ENCODE peak calls at places on chromosomes 13 and 19, in five cellular contexts. Z is right atrium auricular region, L is H9, W is aorta, O is lower lobe of right lung. D is an unnamed sample.

GRCh38 chr13:80116107-80116506 is 224.8 kb downstream of the SPRY2 start:
- DNase-seq in Z (no peak), L (no peak), O (no peak), W (no peak), D (no peak)

GRCh38 chr13:99366075-99366987 is 59.1 kb upstream of the GPR183 start:
- DNase-seq in W (no peak), L (no peak), O (no peak), Z (no peak), D (no peak)

GRCh38 chr13:48043789-48044503 is 6.4 kb downstream of the NUDT15 start:
- DNase-seq in L (no peak), O (no peak), Z (no peak), W (no peak), D (no peak)

GRCh38 chr13:36866232-36866631 is 47.2 kb downstream of the RFXAP start:
- DNase-seq in Z (no peak), O (no peak), L (no peak), W (no peak), D (no peak)

GRCh38 chr13:104253063-104253680 is 1187.0 kb upstream of the SLC10A2 start:
- DNase-seq in L (no peak), W (no peak), O (no peak), Z (no peak), D (no peak)

GRCh38 chr19:48737360-48737998 is 2.9 kb downstream of the RASIP1 start:
- DNase-seq in O (peak; percentile 52), L (peak; percentile 95), Z (no peak), W (no peak), D (no peak)

GRCh38 chr13:66348745-66349720 is 881.1 kb downstream of the PCDH9 start:
- DNase-seq in Z (no peak), L (no peak), W (no peak), O (no peak), D (no peak)

GRCh38 chr13:113836917-113837553 is 26.8 kb downstream of the GAS6 start:
- DNase-seq in L (no peak), W (peak; percentile 59), O (peak; percentile 54), Z (peak; percentile 78), D (no peak)

GRCh38 chr13:51959773-51960172 is 51.5 kb downstream of the ATP7B start:
- DNase-seq in Z (no peak), O (no peak), W (no peak), L (no peak), D (peak; percentile 59)

GRCh38 chr13:48231080-48231479 is 1.9 kb upstream of the ITM2B start:
- DNase-seq in L (no peak), O (no peak), W (no peak), Z (no peak), D (no peak)

GRCh38 chr13:32124743-32125142 is 93.2 kb downstream of the FRY start:
- DNase-seq in O (no peak), W (no peak), Z (no peak), L (no peak), D (no peak)

GRCh38 chr19:19386373-19386869 is 19.1 kb upstream of the GATAD2A start:
- DNase-seq in Z (no peak), W (no peak), L (no peak), O (no peak), D (no peak)

GRCh38 chr19:14473073-14473790 is 1.9 kb downstream of the PTGER1 start:
- DNase-seq in W (no peak), O (no peak), L (peak; percentile 66), Z (no peak), D (no peak)

GRCh38 chr13:70523622-70524021 is 415.4 kb upstream of the KLHL1 start:
- DNase-seq in W (no peak), Z (no peak), O (no peak), L (no peak), D (no peak)

GRCh38 chr13:112928958-112929777 is 39.8 kb upstream of the MCF2L start:
- DNase-seq in W (peak; percentile 78), L (no peak), Z (no peak), O (no peak), D (no peak)

GRCh38 chr19:38875656-38876345 is 2.3 kb downstream of the RINL start:
- DNase-seq in Z (no peak), L (no peak), W (no peak), O (no peak), D (no peak)

GRCh38 chr19:7346488-7346971 is 2.2 kb upstream of the ARHGEF18 start:
- DNase-seq in Z (no peak), W (no peak), O (no peak), L (no peak), D (no peak)

GRCh38 chr19:2328401-2329161 is at the start of the genes LSM7 and SPPL2B:
- DNase-seq in O (peak; percentile 92), Z (peak; percentile 89), W (peak; percentile 93), L (peak; percentile 85), D (peak; percentile 96)

GRCh38 chr13:112693831-112694497 is 4.1 kb downstream of the ATP11A start:
- DNase-seq in L (peak; percentile 31), Z (no peak), O (peak; percentile 70), W (peak; percentile 43), D (peak; percentile 28)

GRCh38 chr13:26628706-26629105 is 71.2 kb downstream of the WASF3 start:
- DNase-seq in L (peak; percentile 42), O (no peak), Z (no peak), W (no peak), D (no peak)

GRCh38 chr13:41040584-41041334 is 20.6 kb upstream of the WBP4 start:
- DNase-seq in L (no peak), Z (no peak), O (no peak), W (no peak), D (no peak)

GRCh38 chr19:324716-325115 is 19.9 kb downstream of the MIER2 start:
- DNase-seq in Z (no peak), O (no peak), L (no peak), W (no peak), D (no peak)

GRCh38 chr13:43865892-43866291 is 13.6 kb downstream of the CCDC122 start:
- DNase-seq in O (no peak), W (no peak), L (no peak), Z (no peak), D (no peak)

GRCh38 chr19:12745166-12745897 is 6.3 kb upstream of the BEST2 start:
- DNase-seq in L (no peak), W (no peak), O (no peak), Z (no peak), D (no peak)

GRCh38 chr19:41510484-41510883 is 65.5 kb upstream of the CEACAM21 start:
- DNase-seq in W (no peak), O (no peak), Z (no peak), L (no peak), D (no peak)

GRCh38 chr19:37009871-37010270 is 68.4 kb upstream of the ZNF420 start:
- DNase-seq in Z (no peak), O (no peak), L (no peak), W (no peak), D (no peak)

GRCh38 chr13:99043700-99044300 is 65.9 kb upstream of the DOCK9 start:
- DNase-seq in L (no peak), W (no peak), O (no peak), Z (no peak), D (no peak)

GRCh38 chr13:102845289-102845629 is 573 bp upstream of the ERCC5 start:
- DNase-seq in O (no peak), W (no peak), L (no peak), Z (no peak), D (no peak)

GRCh38 chr13:26601669-26602068 is 44.2 kb downstream of the WASF3 start:
- DNase-seq in Z (no peak), L (no peak), W (no peak), O (no peak), D (peak; percentile 59)

GRCh38 chr19:7294571-7295212 is 478 bp upstream of the INSR start:
- DNase-seq in W (peak; percentile 84), L (peak; percentile 43), O (peak; percentile 88), Z (peak; percentile 70), D (peak; percentile 82)

DNA sequence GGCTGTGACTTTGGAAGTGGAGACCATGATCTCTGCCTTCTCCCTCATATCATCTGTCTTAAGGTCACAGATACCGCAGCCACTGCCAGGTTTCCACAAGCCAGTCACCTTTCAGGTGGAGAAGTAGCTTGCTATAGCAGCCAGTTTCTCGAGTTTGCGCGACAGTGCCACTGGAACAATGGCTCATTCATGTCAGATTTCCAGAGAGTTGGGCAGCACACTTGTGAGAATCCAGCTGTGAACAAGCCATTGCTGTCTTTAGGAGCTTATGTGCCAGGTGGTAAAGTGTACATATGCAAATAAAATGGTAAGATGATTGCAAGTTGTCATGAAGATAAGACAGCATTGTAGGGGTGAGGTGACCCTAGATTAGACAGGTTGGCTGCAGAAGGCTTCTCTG is 22.3 kb downstream of the GARRE1 start:
- DNase-seq in W (no peak), O (no peak), L (no peak), Z (no peak), D (no peak)
- H3K4me1 ChIP-seq in W (peaks cover 5% of the 10 kb centered on the region), O (peaks cover 46% of the 10 kb centered on the region), L (no peaks in the 10 kb centered on the region), Z (no peaks in the 10 kb centered on the region), D (no peaks in the 10 kb centered on the region)

GRCh38 chr19:16161848-16162247 is 11.5 kb downstream of the CIB3 start:
- DNase-seq in L (no peak), O (no peak), Z (no peak), W (no peak), D (no peak)
- H3K4me1 ChIP-seq in L (no peaks in the 10 kb centered on the region), O (no peaks in the 10 kb centered on the region), Z (no peaks in the 10 kb centered on the region), W (no peaks in the 10 kb centered on the region), D (peaks cover 17% of the 10 kb centered on the region)

GRCh38 chr19:51750381-51751124 is 1.1 kb downstream of the FPR1 start:
- DNase-seq in O (no peak), Z (no peak), L (no peak), W (no peak), D (no peak)

GRCh38 chr19:51751655-51752054 is at the start of gene FPR1:
- DNase-seq in W (no peak), O (no peak), Z (no peak), L (no peak), D (no peak)

GRCh38 chr19:51754770-51755169 is 3.1 kb upstream of the FPR1 start:
- DNase-seq in L (no peak), Z (no peak), W (no peak), O (no peak), D (no peak)

GRCh38 chr19:51749979-51750378 is 1.7 kb downstream of the FPR1 start:
- DNase-seq in Z (no peak), W (no peak), O (no peak), L (no peak), D (no peak)

DNA sequence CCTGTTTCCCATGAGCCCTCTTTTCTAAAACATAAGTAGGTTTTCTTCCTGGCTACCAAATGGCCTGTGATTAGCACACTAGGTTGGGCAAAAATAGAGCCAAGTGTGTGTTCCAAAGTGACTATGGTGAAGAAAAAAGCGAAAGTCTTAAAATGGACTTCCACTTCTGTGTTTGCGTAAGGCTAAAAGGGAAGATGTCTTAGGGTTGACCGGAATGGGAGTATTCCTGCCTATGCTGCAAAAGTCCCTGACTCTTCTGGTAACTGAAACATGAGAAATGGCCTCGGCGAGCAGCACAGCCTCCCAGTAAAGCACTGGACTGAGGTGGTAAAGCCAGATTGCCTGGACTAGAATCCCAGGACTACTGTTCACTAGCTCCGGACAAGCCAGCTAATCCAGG is 2.4 kb upstream of the FPR1 start:
- DNase-seq in Z (no peak), L (no peak), W (no peak), O (no peak), D (no peak)
- H3K4me1 ChIP-seq in Z (no peaks in the 10 kb centered on the region), L (no peaks in the 10 kb centered on the region), W (no peaks in the 10 kb centered on the region), O (no peaks in the 10 kb centered on the region), D (no peaks in the 10 kb centered on the region)

DNA sequence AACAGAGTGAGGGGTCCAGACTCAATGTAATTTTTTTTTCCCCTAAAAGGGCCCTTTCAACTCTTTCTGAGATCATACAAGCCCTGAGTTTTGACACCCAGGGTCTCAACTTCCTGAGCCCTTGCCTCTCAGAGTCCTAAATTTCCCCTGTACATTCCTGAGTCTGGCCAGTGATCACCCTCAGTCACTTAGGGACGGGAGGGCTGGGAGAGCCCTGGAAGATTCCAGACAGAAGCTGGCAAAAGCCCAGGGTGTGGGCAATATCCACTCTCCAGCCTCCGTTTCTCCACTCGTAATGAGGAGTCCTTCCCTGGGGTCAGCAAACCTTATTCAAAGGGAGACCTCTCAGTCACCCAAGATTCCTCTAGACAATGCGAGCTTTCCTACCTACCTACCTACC is 1.6 kb downstream of the PPP1R13L start:
- DNase-seq in O (no peak), Z (no peak), W (no peak), L (no peak), D (no peak)
- H3K4me1 ChIP-seq in O (peaks cover 55% of the 10 kb centered on the region), Z (no peaks in the 10 kb centered on the region), W (no peaks in the 10 kb centered on the region), L (peaks cover 7% of the 10 kb centered on the region), D (no peaks in the 10 kb centered on the region)